ENCODE peak calls at places on chromosomes 3 and 15, in ten cellular contexts. One of them, this sample, is unnamed.

GRCh38 chr3:30688776-30689175 is 82.4 kb downstream of the TGFBR2 start:
- DNase-seq in adrenal gland: no peak
- DNase-seq in pancreas: no peak
- DNase-seq in IMR-90: peak
- DNase-seq in lower lobe of right lung: no peak
- DNase-seq in cardiac fibroblast: no peak
- DNase-seq in suprapubic skin: no peak
- DNase-seq in AG04450: peak
- DNase-seq in HL-60: no peak
- DNase-seq in left ventricle myocardium inferior: no peak
- DNase-seq in this sample: peak

GRCh38 chr15:60829416-60829815 is 350.5 kb upstream of the ICE2 start:
- DNase-seq in adrenal gland: no peak
- DNase-seq in pancreas: no peak
- DNase-seq in IMR-90: no peak
- DNase-seq in lower lobe of right lung: no peak
- DNase-seq in cardiac fibroblast: no peak
- DNase-seq in suprapubic skin: no peak
- DNase-seq in AG04450: no peak
- DNase-seq in HL-60: no peak
- DNase-seq in left ventricle myocardium inferior: no peak
- DNase-seq in this sample: no peak

GRCh38 chr3:12758025-12758830 is 831 bp downstream of the TMEM40 start:
- DNase-seq in adrenal gland: peak
- DNase-seq in pancreas: no peak
- DNase-seq in IMR-90: peak
- DNase-seq in lower lobe of right lung: peak
- DNase-seq in cardiac fibroblast: peak
- DNase-seq in suprapubic skin: peak
- DNase-seq in AG04450: no peak
- DNase-seq in HL-60: no peak
- DNase-seq in left ventricle myocardium inferior: peak
- DNase-seq in this sample: peak

GRCh38 chr3:111269782-111270181 is 198.2 kb downstream of the NECTIN3 start:
- DNase-seq in adrenal gland: no peak
- DNase-seq in pancreas: no peak
- DNase-seq in IMR-90: no peak
- DNase-seq in lower lobe of right lung: no peak
- DNase-seq in cardiac fibroblast: no peak
- DNase-seq in suprapubic skin: no peak
- DNase-seq in AG04450: no peak
- DNase-seq in HL-60: no peak
- DNase-seq in left ventricle myocardium inferior: no peak
- DNase-seq in this sample: no peak

GRCh38 chr15:88480981-88481380 is 13.5 kb downstream of the MRPS11 start:
- DNase-seq in adrenal gland: no peak
- DNase-seq in pancreas: no peak
- DNase-seq in IMR-90: no peak
- DNase-seq in lower lobe of right lung: no peak
- DNase-seq in cardiac fibroblast: no peak
- DNase-seq in suprapubic skin: no peak
- DNase-seq in AG04450: no peak
- DNase-seq in HL-60: no peak
- DNase-seq in left ventricle myocardium inferior: no peak
- DNase-seq in this sample: no peak

GRCh38 chr15:31472636-31473383 is 146.2 kb downstream of the KLF13 start:
- DNase-seq in adrenal gland: no peak
- DNase-seq in pancreas: no peak
- DNase-seq in IMR-90: peak
- DNase-seq in lower lobe of right lung: no peak
- DNase-seq in cardiac fibroblast: peak
- DNase-seq in suprapubic skin: peak
- DNase-seq in AG04450: no peak
- DNase-seq in HL-60: no peak
- DNase-seq in left ventricle myocardium inferior: no peak
- DNase-seq in this sample: no peak

GRCh38 chr3:71681224-71681668 is 44.0 kb downstream of the EIF4E3 start:
- DNase-seq in adrenal gland: peak
- DNase-seq in pancreas: peak
- DNase-seq in IMR-90: peak
- DNase-seq in lower lobe of right lung: peak
- DNase-seq in cardiac fibroblast: peak
- DNase-seq in suprapubic skin: no peak
- DNase-seq in AG04450: peak
- DNase-seq in HL-60: peak
- DNase-seq in left ventricle myocardium inferior: peak
- DNase-seq in this sample: peak

GRCh38 chr3:72147600-72147999 is 362.7 kb upstream of the PROK2 start:
- DNase-seq in adrenal gland: no peak
- DNase-seq in pancreas: no peak
- DNase-seq in IMR-90: no peak
- DNase-seq in lower lobe of right lung: no peak
- DNase-seq in cardiac fibroblast: no peak
- DNase-seq in suprapubic skin: no peak
- DNase-seq in AG04450: no peak
- DNase-seq in HL-60: no peak
- DNase-seq in left ventricle myocardium inferior: no peak
- DNase-seq in this sample: no peak

GRCh38 chr15:68417897-68418296 is 14.1 kb downstream of the ITGA11 start:
- DNase-seq in adrenal gland: no peak
- DNase-seq in pancreas: no peak
- DNase-seq in IMR-90: peak
- DNase-seq in lower lobe of right lung: no peak
- DNase-seq in cardiac fibroblast: peak
- DNase-seq in suprapubic skin: no peak
- DNase-seq in AG04450: no peak
- DNase-seq in HL-60: no peak
- DNase-seq in left ventricle myocardium inferior: no peak
- DNase-seq in this sample: no peak

GRCh38 chr15:98213346-98213979 is 253.0 kb downstream of the ARRDC4 start:
- DNase-seq in adrenal gland: no peak
- DNase-seq in pancreas: no peak
- DNase-seq in IMR-90: no peak
- DNase-seq in lower lobe of right lung: no peak
- DNase-seq in cardiac fibroblast: no peak
- DNase-seq in suprapubic skin: no peak
- DNase-seq in AG04450: no peak
- DNase-seq in HL-60: no peak
- DNase-seq in left ventricle myocardium inferior: no peak
- DNase-seq in this sample: no peak

GRCh38 chr3:56682458-56683121 is 475 bp downstream of the TASOR start:
- DNase-seq in adrenal gland: peak
- DNase-seq in pancreas: peak
- DNase-seq in IMR-90: peak
- DNase-seq in lower lobe of right lung: peak
- DNase-seq in cardiac fibroblast: peak
- DNase-seq in suprapubic skin: peak
- DNase-seq in AG04450: peak
- DNase-seq in HL-60: peak
- DNase-seq in left ventricle myocardium inferior: peak
- DNase-seq in this sample: peak

GRCh38 chr3:58661836-58662235 is 4.7 kb downstream of the FAM3D start:
- DNase-seq in adrenal gland: no peak
- DNase-seq in pancreas: no peak
- DNase-seq in IMR-90: no peak
- DNase-seq in lower lobe of right lung: no peak
- DNase-seq in cardiac fibroblast: no peak
- DNase-seq in suprapubic skin: peak
- DNase-seq in AG04450: no peak
- DNase-seq in HL-60: no peak
- DNase-seq in left ventricle myocardium inferior: no peak
- DNase-seq in this sample: no peak

GRCh38 chr3:24145981-24146822 is 201.1 kb downstream of the NR1D2 start:
- DNase-seq in adrenal gland: no peak
- DNase-seq in pancreas: no peak
- DNase-seq in IMR-90: peak
- DNase-seq in lower lobe of right lung: no peak
- DNase-seq in cardiac fibroblast: peak
- DNase-seq in suprapubic skin: no peak
- DNase-seq in AG04450: peak
- DNase-seq in HL-60: no peak
- DNase-seq in left ventricle myocardium inferior: no peak
- DNase-seq in this sample: peak

GRCh38 chr15:89673162-89673506 is 6.0 kb downstream of the PLIN1 start:
- DNase-seq in adrenal gland: no peak
- DNase-seq in pancreas: no peak
- DNase-seq in IMR-90: no peak
- DNase-seq in lower lobe of right lung: no peak
- DNase-seq in cardiac fibroblast: peak
- DNase-seq in suprapubic skin: no peak
- DNase-seq in AG04450: no peak
- DNase-seq in HL-60: no peak
- DNase-seq in left ventricle myocardium inferior: no peak
- DNase-seq in this sample: no peak
- TF ChIP-seq CTCF in adrenal gland: no peak
- TF ChIP-seq CTCF in pancreas: no peak
- TF ChIP-seq CTCF in IMR-90: peak
- TF ChIP-seq CTCF in lower lobe of right lung: peak
- TF ChIP-seq CTCF in cardiac fibroblast: peak
- TF ChIP-seq CTCF in suprapubic skin: no peak
- TF ChIP-seq CTCF in AG04450: peak
- TF ChIP-seq CTCF in HL-60: peak
- TF ChIP-seq CTCF in left ventricle myocardium inferior: peak
- TF ChIP-seq CTCF in this sample: peak

DNA sequence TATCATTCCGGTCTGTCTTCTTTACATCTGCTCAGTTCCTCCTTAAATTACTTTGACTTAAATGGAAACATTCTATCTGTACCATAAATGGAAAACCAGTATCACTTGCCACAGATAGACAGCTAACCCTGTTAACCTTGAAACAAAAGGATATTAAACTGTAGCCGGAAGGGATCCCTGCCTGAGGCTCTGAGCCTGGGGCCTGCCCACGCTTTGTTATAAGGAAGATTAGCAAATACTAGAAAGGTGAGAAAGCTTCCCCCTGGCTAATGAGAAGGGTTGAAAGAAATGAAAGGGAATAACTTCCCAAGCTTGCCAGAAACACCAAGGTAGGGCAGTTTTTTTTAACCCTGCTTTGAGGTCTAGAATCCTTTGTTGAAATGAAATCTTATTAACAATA is 927.6 kb downstream of the FHIT start:
- DNase-seq in adrenal gland: no peak
- DNase-seq in pancreas: no peak
- DNase-seq in IMR-90: no peak
- DNase-seq in lower lobe of right lung: no peak
- DNase-seq in cardiac fibroblast: no peak
- DNase-seq in suprapubic skin: no peak
- DNase-seq in AG04450: no peak
- DNase-seq in HL-60: no peak
- DNase-seq in left ventricle myocardium inferior: no peak
- DNase-seq in this sample: no peak
- H3K4me3 ChIP-seq in adrenal gland: no peak
- H3K4me3 ChIP-seq in pancreas: no peak
- H3K4me3 ChIP-seq in IMR-90: no peak
- H3K4me3 ChIP-seq in lower lobe of right lung: no peak
- H3K4me3 ChIP-seq in cardiac fibroblast: no peak
- H3K4me3 ChIP-seq in suprapubic skin: no peak
- H3K4me3 ChIP-seq in AG04450: no peak
- H3K4me3 ChIP-seq in HL-60: no peak
- H3K4me3 ChIP-seq in left ventricle myocardium inferior: no peak
- H3K4me3 ChIP-seq in this sample: no peak

GRCh38 chr3:8884630-8885290 is 78.5 kb downstream of the RAD18 start:
- DNase-seq in adrenal gland: no peak
- DNase-seq in pancreas: no peak
- DNase-seq in IMR-90: no peak
- DNase-seq in lower lobe of right lung: no peak
- DNase-seq in cardiac fibroblast: no peak
- DNase-seq in suprapubic skin: no peak
- DNase-seq in AG04450: no peak
- DNase-seq in HL-60: no peak
- DNase-seq in left ventricle myocardium inferior: no peak
- DNase-seq in this sample: no peak
- TF ChIP-seq CTCF in adrenal gland: no peak
- TF ChIP-seq CTCF in pancreas: no peak
- TF ChIP-seq CTCF in IMR-90: no peak
- TF ChIP-seq CTCF in lower lobe of right lung: no peak
- TF ChIP-seq CTCF in cardiac fibroblast: no peak
- TF ChIP-seq CTCF in suprapubic skin: no peak
- TF ChIP-seq CTCF in AG04450: no peak
- TF ChIP-seq CTCF in HL-60: no peak
- TF ChIP-seq CTCF in left ventricle myocardium inferior: no peak
- TF ChIP-seq CTCF in this sample: no peak

GRCh38 chr3:126347543-126348161 is 9.6 kb downstream of the KLF15 start:
- DNase-seq in adrenal gland: no peak
- DNase-seq in pancreas: no peak
- DNase-seq in IMR-90: no peak
- DNase-seq in lower lobe of right lung: peak
- DNase-seq in cardiac fibroblast: no peak
- DNase-seq in suprapubic skin: peak
- DNase-seq in AG04450: no peak
- DNase-seq in HL-60: no peak
- DNase-seq in left ventricle myocardium inferior: no peak
- DNase-seq in this sample: no peak

GRCh38 chr3:126349611-126350501 is 7.4 kb downstream of the KLF15 start:
- DNase-seq in adrenal gland: no peak
- DNase-seq in pancreas: no peak
- DNase-seq in IMR-90: no peak
- DNase-seq in lower lobe of right lung: peak
- DNase-seq in cardiac fibroblast: no peak
- DNase-seq in suprapubic skin: peak
- DNase-seq in AG04450: no peak
- DNase-seq in HL-60: no peak
- DNase-seq in left ventricle myocardium inferior: no peak
- DNase-seq in this sample: no peak

GRCh38 chr3:126346466-126346865 is 10.7 kb downstream of the KLF15 start:
- DNase-seq in adrenal gland: no peak
- DNase-seq in pancreas: no peak
- DNase-seq in IMR-90: no peak
- DNase-seq in lower lobe of right lung: no peak
- DNase-seq in cardiac fibroblast: no peak
- DNase-seq in suprapubic skin: no peak
- DNase-seq in AG04450: no peak
- DNase-seq in HL-60: no peak
- DNase-seq in left ventricle myocardium inferior: no peak
- DNase-seq in this sample: no peak

GRCh38 chr3:126349071-126349470 is 8.1 kb downstream of the KLF15 start:
- DNase-seq in adrenal gland: no peak
- DNase-seq in pancreas: no peak
- DNase-seq in IMR-90: no peak
- DNase-seq in lower lobe of right lung: peak
- DNase-seq in cardiac fibroblast: no peak
- DNase-seq in suprapubic skin: peak
- DNase-seq in AG04450: no peak
- DNase-seq in HL-60: no peak
- DNase-seq in left ventricle myocardium inferior: no peak
- DNase-seq in this sample: no peak

DNA sequence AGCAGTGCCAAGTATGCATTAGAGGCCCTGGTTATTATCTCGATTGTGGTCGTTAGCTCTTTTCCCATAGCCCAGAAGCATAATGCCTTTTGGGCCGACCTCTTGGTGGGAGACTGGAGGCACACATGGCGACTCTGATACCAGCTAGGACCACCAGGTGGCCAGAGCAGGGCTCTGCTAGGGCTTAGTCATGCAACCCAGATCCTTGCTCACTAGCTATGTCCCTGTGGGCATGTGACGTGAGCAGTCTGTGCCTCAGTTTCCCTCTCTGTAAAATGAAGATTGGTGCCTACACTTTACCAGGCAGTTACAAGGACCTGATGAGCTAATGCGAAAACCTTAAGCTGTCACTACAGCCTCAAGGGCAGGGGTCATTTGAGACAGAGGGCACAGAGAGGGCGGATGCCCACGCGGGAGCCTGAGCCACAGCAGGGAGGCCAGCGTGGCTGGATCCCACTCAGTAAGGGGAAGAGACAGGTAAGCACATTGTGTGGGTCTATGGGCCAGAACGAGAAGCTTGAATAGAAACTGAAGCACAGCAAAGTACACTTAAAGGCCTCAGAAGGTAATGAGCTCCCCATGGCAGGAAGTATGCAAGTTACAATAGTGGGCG is 8.8 kb downstream of the KLF15 start:
- DNase-seq in adrenal gland: no peak
- DNase-seq in pancreas: no peak
- DNase-seq in IMR-90: no peak
- DNase-seq in lower lobe of right lung: peak
- DNase-seq in cardiac fibroblast: no peak
- DNase-seq in suprapubic skin: peak
- DNase-seq in AG04450: no peak
- DNase-seq in HL-60: no peak
- DNase-seq in left ventricle myocardium inferior: no peak
- DNase-seq in this sample: no peak
- H3K4me3 ChIP-seq in adrenal gland: no peak
- H3K4me3 ChIP-seq in pancreas: no peak
- H3K4me3 ChIP-seq in IMR-90: no peak
- H3K4me3 ChIP-seq in lower lobe of right lung: no peak
- H3K4me3 ChIP-seq in cardiac fibroblast: no peak
- H3K4me3 ChIP-seq in suprapubic skin: no peak
- H3K4me3 ChIP-seq in AG04450: no peak
- H3K4me3 ChIP-seq in HL-60: no peak
- H3K4me3 ChIP-seq in left ventricle myocardium inferior: no peak
- H3K4me3 ChIP-seq in this sample: no peak